ENCODE peak calls at places on chromosomes 6 and 20, in four cellular contexts. C is dorsolateral prefrontal cortex, G is IMR-90, H is neural progenitor cell. A is an unnamed sample. For H3K27me3, the result is how much of the 10 kb centered on the place peaks cover.

GRCh38 chr20:47506850-47507249 is 5.2 kb downstream of the NCOA3 start:
- DNase-seq in C (no peak), G (no peak), H (peak), A (no peak)

GRCh38 chr6:29251741-29252140 is 49.8 kb upstream of the OR14J1 start:
- DNase-seq in C (no peak), G (no peak), H (no peak), A (no peak)

GRCh38 chr6:3228046-3228671 is 706 bp upstream of the TUBB2B start:
- DNase-seq in C (no peak), G (no peak), H (peak), A (no peak)

GRCh38 chr6:116969211-116969863 is 92.3 kb downstream of the RFX6 start:
- DNase-seq in C (no peak), G (peak), H (peak), A (peak)

GRCh38 chr6:134853111-134854055 is 96.5 kb downstream of the ALDH8A1 start:
- DNase-seq in C (no peak), G (peak), H (no peak), A (no peak)

GRCh38 chr6:147699637-147700036 is 191.1 kb downstream of the SAMD5 start:
- DNase-seq in C (no peak), G (peak), H (no peak), A (peak)

GRCh38 chr20:51469578-51470520 is 72.7 kb downstream of the NFATC2 start:
- DNase-seq in C (no peak), G (no peak), H (no peak), A (no peak)

GRCh38 chr6:13526718-13527668 is 39.6 kb upstream of the GFOD1 start:
- DNase-seq in C (no peak), G (no peak), H (no peak), A (no peak)

GRCh38 chr6:108621117-108621516 is 60.4 kb downstream of the FOXO3 start:
- DNase-seq in C (no peak), G (peak), H (no peak), A (peak)

GRCh38 chr6:118263929-118264486 is 284.1 kb upstream of the PLN start:
- DNase-seq in C (no peak), G (peak), H (peak), A (no peak)

GRCh38 chr6:98875375-98875774 is 41.0 kb downstream of the POU3F2 start:
- DNase-seq in C (peak), G (no peak), H (no peak), A (no peak)

GRCh38 chr6:1766663-1767062 is 156.9 kb downstream of the FOXC1 start:
- DNase-seq in C (no peak), G (peak), H (no peak), A (no peak)

GRCh38 chr20:1212607-1213396 is 9.5 kb downstream of the C20orf202 start:
- DNase-seq in C (peak), G (peak), H (peak), A (peak)

GRCh38 chr6:146887447-146888077 is 288.8 kb downstream of the ADGB start:
- DNase-seq in C (no peak), G (peak), H (no peak), A (no peak)

GRCh38 chr6:6622557-6622956 is 34.0 kb downstream of the LY86 start:
- DNase-seq in C (no peak), G (no peak), H (no peak), A (no peak)

GRCh38 chr20:56801991-56802740 is 173.1 kb downstream of the TFAP2C start:
- DNase-seq in C (no peak), G (peak), H (no peak), A (no peak)

GRCh38 chr6:169162968-169163903 is 90.4 kb downstream of the THBS2 start:
- DNase-seq in C (no peak), G (peak), H (no peak), A (peak)

GRCh38 chr6:83198486-83199172 is 5.5 kb downstream of the RWDD2A start:
- DNase-seq in C (no peak), G (peak), H (no peak), A (no peak)

GRCh38 chr6:160071805-160072687 is 49.6 kb upstream of the SLC22A1 start:
- DNase-seq in C (no peak), G (no peak), H (peak), A (no peak)

GRCh38 chr20:37760322-37760721 is 66.5 kb downstream of the CTNNBL1 start:
- DNase-seq in C (no peak), G (no peak), H (no peak), A (no peak)

GRCh38 chr6:144149558-144149893 is 791 bp upstream of the STX11 start:
- DNase-seq in C (no peak), G (no peak), H (peak), A (no peak)

GRCh38 chr20:21615617-21616080 is 89.8 kb upstream of the PAX1 start:
- DNase-seq in C (peak), G (peak), H (peak), A (no peak)

GRCh38 chr6:157020398-157021266 is 243.5 kb downstream of the ARID1B start:
- DNase-seq in C (peak), G (peak), H (peak), A (no peak)

GRCh38 chr6:127051571-127052260 is 66.8 kb upstream of the RSPO3 start:
- DNase-seq in C (no peak), G (peak), H (no peak), A (no peak)

GRCh38 chr20:57450419-57450818 is 59.2 kb downstream of the RBM38 start:
- DNase-seq in C (no peak), G (peak), H (no peak), A (no peak)

GRCh38 chr20:50724112-50724724 is 7.2 kb upstream of the PARD6B start:
- DNase-seq in C (no peak), G (no peak), H (no peak), A (no peak)

GRCh38 chr6:66403965-66404364 is 696.9 kb upstream of the EYS start:
- DNase-seq in C (no peak), G (no peak), H (no peak), A (no peak)

GRCh38 chr20:43448748-43449535 is 8.8 kb upstream of the SRSF6 start:
- DNase-seq in C (no peak), G (peak), H (peak), A (no peak)

GRCh38 chr6:28606424-28607391 is 81.0 kb downstream of the GPX5 start:
- DNase-seq in C (no peak), G (peak), H (peak), A (no peak)

GRCh38 chr20:24479595-24479994 is 10.2 kb downstream of the SYNDIG1 start:
- DNase-seq in C (no peak), G (no peak), H (no peak), A (no peak)

GRCh38 chr20:39103732-39104131 is 141.6 kb downstream of the DHX35 start:
- DNase-seq in C (no peak), G (no peak), H (no peak), A (no peak)
- TF ChIP-seq CTCF in C (no peak), G (no peak), H (no peak), A (no peak)

GRCh38 chr20:3663858-3664257 is 659 bp upstream of the GFRA4 start:
- DNase-seq in C (no peak), G (no peak), H (no peak), A (no peak)
- H3K27me3 ChIP-seq in C (under half), G (under half), H (under half), A (under half)

DNA sequence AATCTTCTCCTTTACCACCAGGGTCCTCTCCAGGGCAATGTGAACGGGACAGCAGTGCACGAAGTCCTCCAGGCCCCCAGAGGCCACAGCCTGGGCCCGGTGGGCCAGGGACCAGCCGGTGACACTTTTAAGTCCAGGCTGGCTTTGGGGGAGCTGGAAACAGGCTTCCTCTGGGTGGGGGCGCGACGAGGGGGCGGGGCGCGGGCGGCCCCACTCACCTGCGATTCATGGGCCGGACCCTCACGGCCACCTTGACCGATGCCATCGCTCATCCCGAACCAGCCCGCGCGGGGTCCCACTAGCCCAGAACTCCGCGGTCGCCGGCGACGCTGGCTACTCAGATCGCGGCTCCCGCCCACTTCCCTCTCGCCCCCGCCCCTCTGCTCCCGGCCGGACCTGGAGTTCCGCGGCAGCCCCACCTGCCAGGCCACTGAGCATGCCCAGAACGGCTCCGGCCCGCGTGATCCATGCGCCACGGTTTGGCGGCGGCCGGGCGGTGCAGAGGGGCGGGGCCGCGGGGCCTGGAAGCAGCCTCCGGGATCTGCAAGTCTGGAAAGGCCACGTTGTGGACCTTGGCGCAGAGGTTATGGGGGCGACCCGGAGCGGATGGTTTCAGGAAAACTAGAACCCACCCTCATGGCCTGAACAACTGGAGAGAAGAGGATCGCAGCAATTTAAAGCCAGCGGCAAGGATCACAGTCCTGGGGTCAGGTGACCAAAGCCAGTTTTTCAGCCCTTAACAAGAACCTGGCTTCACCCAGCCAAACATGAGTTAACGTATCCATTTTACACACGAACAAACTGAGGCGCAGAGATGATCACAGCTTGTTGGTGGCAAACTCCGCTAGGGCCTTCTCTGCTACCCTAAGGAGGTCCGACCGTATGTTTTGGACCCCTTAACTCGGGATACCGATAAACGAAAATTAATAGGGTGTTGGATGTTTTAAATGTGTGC is at the start of gene KIF16B:
- DNase-seq in C (peak), G (peak), H (peak), A (no peak)
- TF ChIP-seq CTCF in C (no peak), G (no peak), H (peak), A (no peak)

GRCh38 chr20:63471719-63472158 is 716 bp downstream of the KCNQ2 start:
- DNase-seq in C (no peak), G (no peak), H (peak), A (no peak)
- H3K27me3 ChIP-seq in C (under half), G (half or more), H (under half), A (half or more)

DNA sequence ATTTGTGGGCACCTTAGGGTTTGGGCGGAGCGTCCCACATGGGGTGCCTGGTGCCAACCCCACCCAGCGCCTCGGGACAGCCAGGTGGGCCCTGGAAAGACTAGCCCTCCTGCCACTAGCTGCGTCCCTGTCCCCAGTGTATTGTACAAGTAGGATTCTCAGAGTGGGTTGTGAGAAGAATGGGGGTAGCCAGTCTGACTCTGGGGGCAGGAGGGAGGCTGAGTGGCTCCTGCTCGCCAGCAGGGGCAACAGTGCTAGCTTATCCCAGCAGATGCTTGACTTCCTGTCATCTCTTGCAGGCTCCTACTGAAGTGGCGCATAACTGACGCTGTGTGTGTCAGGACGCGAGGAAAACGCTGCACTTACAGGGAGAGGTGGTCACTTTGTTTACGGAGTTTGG is 9.3 kb downstream of the PSMA7 start:
- DNase-seq in C (no peak), G (no peak), H (no peak), A (no peak)
- TF ChIP-seq CTCF in C (no peak), G (peak), H (peak), A (peak)

DNA sequence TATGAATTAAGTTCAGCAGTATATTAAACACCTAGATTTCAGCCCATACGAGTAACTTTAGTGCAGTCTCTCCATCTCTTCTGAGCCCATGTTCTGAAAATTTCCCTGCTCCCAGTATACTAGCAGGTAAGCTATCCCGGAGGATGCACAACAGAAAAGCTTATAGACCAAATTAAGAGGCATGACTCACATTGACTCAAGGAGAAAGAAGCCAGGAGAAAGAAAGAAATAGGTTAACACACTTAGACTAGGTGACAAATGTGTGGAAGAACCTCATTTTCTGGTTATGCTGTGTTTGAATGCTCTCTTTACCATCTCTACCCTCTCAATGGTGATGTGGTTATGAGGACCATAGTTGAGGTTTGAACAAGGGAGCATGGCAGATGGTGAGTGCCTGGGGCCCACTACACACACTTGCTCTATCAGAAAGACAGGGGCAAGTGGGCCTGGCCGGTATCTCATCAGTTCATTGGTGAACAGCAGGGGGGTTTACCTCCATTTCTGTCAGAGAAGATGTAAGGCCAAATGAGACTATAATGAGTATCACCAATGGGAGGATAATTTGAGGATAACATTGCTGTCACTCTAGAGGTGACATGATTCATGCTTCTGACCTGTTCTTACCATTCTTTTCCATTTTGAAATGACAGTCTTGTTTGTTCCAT is 902.3 kb upstream of the FLRT3 start:
- DNase-seq in C (no peak), G (no peak), H (no peak), A (no peak)
- H3K27me3 ChIP-seq in C (under half), G (under half), H (under half), A (under half)

A was measured in AG04450.